ENCODE peak calls at places on chromosomes 16 and 17, in five cellular contexts. Z, X, V, O and L are unnamed samples.

GRCh38 chr17:50271173-50271750 is 3.0 kb upstream of the TMEM92 start:
- DNase-seq in Z (no peak), O (no peak), V (no peak), X (no peak), L (no peak)

GRCh38 chr17:56392274-56392673 is 201.2 kb upstream of the NOG start:
- DNase-seq in V (no peak), X (no peak), O (no peak), Z (no peak), L (no peak)

GRCh38 chr17:83189673-83190385 is 110.4 kb downstream of the METRNL start:
- DNase-seq in O (no peak), X (no peak), V (no peak), Z (peak; percentile 60), L (no peak)

GRCh38 chr16:81539009-81539820 is 94.6 kb downstream of the CMIP start:
- DNase-seq in V (no peak), X (no peak), O (no peak), Z (no peak), L (peak; percentile 78)

GRCh38 chr16:35574454-35575431 is 2115.3 kb downstream of the TP53TG3F start:
- DNase-seq in Z (no peak), V (no peak), O (no peak), X (no peak), L (peak; percentile 87)

GRCh38 chr16:20774703-20775362 is 11.0 kb downstream of the ACSM3 start:
- DNase-seq in X (peak; percentile 80), Z (peak; percentile 67), O (peak; percentile 73), V (peak; percentile 9), L (peak; percentile 44)

GRCh38 chr17:75864448-75864871 is 9.3 kb upstream of the WBP2 start:
- DNase-seq in Z (no peak), V (peak; percentile 77), X (no peak), O (peak; percentile 58), L (peak; percentile 35)

GRCh38 chr17:39794249-39794970 is 56.7 kb downstream of the GRB7 start:
- DNase-seq in O (no peak), X (no peak), Z (no peak), V (peak; percentile 95), L (no peak)

GRCh38 chr17:6069611-6070279 is 434 bp upstream of the WSCD1 start:
- DNase-seq in O (no peak), Z (no peak), V (no peak), X (no peak), L (no peak)

GRCh38 chr16:89426736-89427525 is 63.4 kb downstream of the ANKRD11 start:
- DNase-seq in Z (no peak), V (no peak), O (no peak), X (no peak), L (no peak)

DNA sequence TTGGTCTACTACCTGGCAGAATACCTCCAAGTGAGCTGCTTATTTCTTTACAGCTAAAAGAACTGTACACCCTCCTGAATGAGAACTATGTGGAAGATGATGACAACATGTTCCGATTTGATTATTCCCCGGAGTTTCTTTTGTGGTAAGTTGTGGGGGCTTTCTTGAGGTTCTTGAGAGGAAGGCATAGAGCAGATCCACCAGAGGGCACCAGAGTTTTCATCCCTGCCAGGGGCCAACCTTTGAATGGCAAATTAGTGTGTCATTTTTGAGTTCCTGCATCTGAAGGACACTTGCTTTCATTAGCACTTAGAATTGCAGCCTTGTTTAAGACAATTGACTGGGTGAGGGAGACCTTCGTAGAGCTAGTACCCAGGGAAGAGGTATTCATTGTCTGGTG is 35.0 kb downstream of the NMT1 start:
- DNase-seq in Z (peak; percentile 41), O (peak; percentile 40), V (no peak), X (no peak), L (no peak)
- TF ChIP-seq RFX5 in Z (no peak), O (no peak), V (no peak), X (no peak), L (no peak)

GRCh38 chr17:62619413-62620155 is 7.9 kb upstream of the MRC2 start:
- DNase-seq in X (no peak), Z (no peak), V (no peak), O (no peak), L (no peak)

GRCh38 chr17:62621223-62621622 is 6.2 kb upstream of the MRC2 start:
- DNase-seq in Z (no peak), O (no peak), X (no peak), V (no peak), L (no peak)

GRCh38 chr17:62617894-62618472 is 9.5 kb upstream of the MRC2 start:
- DNase-seq in Z (peak; percentile 73), V (no peak), O (no peak), X (no peak), L (no peak)

GRCh38 chr17:62616993-62617893 is 10.2 kb upstream of the MRC2 start:
- DNase-seq in X (no peak), O (no peak), V (no peak), Z (peak; percentile 97), L (no peak)

DNA sequence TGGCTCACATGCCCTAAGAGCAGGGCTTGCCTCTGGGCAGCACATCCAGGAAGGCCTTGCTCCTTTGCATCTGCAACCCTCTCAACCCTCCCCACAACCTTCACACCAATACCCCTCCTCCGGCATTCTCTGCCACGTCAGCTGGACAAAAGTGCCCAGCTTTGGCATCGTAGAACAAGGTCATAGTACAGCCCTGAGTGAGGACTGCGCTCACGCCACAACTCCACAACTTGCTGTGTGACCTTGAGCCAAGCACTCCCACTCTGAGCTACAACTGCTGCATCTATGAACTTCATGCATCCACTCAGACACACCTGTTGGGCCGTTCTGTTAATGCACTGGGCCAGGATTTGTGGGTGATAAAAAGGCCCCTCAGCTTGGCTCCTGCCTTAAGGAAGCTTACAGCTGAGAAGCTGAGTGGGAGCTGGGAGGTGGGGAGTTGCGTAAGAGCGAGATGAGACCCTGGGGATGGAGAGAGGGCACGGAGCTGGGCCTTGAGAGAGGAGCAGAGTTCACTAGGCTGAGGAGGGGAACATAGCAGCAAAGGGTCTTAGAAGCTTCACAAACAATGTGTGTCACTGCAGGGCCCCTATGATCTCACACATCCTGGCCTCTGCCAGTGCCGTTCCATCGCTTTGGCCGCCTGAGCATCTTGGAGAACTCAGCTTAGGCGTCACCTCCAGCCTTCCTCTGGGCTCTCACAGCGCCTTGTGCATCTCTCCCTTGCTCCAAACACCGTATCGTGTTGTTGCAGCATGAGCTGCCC is 8.6 kb upstream of the MRC2 start:
- DNase-seq in Z (no peak), O (no peak), V (no peak), X (no peak), L (no peak)
- TF ChIP-seq SIN3A in Z (no peak), O (no peak), V (no peak), X (no peak), L (no peak)

GRCh38 chr17:30344283-30345088 is 10.6 kb upstream of the TMIGD1 start:
- DNase-seq in Z (peak; percentile 96), V (no peak), X (no peak), O (peak; percentile 59), L (peak; percentile 25)

GRCh38 chr17:30341703-30342102 is 7.8 kb upstream of the TMIGD1 start:
- DNase-seq in X (no peak), V (no peak), O (no peak), Z (no peak), L (no peak)

GRCh38 chr17:30337393-30337999 is 3.6 kb upstream of the TMIGD1 start:
- DNase-seq in O (no peak), V (no peak), X (no peak), Z (peak; percentile 90), L (peak; percentile 9)

GRCh38 chr17:30343741-30344140 is 9.9 kb upstream of the TMIGD1 start:
- DNase-seq in X (no peak), Z (no peak), V (no peak), O (no peak), L (no peak)

DNA sequence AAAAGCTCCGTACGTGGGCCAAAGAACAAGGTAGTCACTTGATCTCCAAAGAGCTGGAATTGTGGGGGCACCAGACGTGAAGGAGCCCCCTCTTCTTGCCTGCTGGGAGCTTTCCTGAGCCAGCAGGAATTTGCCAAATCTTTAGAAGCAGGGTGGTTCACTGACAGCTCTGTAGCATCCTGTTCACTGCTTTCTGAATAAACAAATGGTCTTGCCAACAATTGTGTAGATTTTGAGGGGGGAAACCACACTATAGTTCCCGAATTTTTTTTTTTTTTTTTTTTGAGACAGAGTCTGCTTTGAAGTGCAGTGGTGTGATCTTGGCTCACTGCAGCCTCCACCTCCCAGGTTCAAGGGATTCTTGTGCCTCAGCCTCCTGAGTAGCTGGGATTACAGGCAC is 7.1 kb upstream of the TMIGD1 start:
- DNase-seq in O (no peak), Z (no peak), X (no peak), V (no peak), L (no peak)
- TF ChIP-seq RAD21 in O (no peak), Z (no peak), X (no peak), V (no peak), L (no peak)

DNA sequence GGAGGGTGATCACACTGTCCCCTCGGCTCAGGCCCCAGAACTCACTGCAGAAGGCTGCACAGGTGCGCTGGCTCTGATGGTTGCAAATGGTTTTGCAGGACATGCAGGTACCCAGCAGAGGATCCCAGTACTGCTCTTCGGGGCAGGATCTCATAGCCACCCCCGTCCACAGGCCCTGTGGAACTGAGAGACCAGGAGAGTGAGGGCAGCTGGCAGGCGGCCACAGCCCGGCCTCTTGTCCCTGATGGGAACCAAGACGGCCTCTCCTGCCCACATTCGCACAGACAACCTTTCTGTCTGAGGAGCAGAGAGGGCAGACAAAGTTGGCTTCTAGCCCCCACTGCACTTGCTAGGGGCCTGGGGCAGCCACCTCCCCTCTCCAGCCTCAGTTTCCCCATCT is 19.5 kb downstream of the TNFRSF13B start:
- DNase-seq in O (no peak), X (no peak), V (no peak), Z (no peak), L (no peak)
- TF ChIP-seq RFX5 in O (no peak), X (no peak), V (no peak), Z (no peak), L (no peak)

DNA sequence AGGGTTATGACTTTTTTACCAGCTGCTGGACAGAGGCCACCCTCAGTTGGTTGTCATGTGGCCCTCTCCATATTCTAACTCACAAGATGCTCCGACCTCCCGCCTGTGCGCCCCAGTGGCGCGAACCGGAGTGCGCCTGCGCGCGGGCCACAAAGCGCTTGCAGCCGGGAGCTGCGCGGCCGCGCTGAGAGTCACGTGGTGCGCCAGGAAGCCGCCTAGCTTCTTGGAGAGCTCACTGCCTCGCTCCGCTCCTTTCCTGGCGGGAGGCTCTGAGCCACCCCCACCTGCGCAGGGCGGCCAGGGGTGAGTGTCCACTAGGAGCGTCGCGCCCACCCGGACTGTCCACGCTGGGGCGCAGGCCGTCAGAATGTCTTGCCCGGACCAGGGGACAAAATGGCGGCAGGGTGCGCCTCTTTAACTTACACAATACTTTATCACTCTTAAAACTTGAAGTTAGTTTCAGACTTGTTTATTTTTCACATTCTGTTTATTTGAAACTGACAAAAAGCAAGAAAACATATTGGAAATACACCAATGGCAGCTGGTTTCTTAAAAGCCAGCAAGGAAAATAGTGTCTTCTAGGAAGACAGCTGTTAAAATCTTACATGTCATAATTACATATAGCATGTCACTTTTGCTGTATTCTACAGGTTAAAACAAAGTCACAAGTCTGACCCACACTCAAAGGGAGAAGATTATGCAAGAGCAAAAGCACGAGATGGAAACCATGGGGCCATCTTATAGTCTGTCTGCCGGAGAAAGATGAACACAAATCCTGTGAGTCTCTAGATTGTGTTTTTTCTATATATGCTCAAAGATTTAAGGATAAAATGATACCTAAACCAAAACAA is 357.9 kb downstream of the CNTNAP4 start:
- DNase-seq in O (peak; percentile 91), Z (no peak), V (no peak), X (no peak), L (no peak)
- TF ChIP-seq SIN3A in O (no peak), Z (no peak), V (no peak), X (no peak), L (no peak)

DNA sequence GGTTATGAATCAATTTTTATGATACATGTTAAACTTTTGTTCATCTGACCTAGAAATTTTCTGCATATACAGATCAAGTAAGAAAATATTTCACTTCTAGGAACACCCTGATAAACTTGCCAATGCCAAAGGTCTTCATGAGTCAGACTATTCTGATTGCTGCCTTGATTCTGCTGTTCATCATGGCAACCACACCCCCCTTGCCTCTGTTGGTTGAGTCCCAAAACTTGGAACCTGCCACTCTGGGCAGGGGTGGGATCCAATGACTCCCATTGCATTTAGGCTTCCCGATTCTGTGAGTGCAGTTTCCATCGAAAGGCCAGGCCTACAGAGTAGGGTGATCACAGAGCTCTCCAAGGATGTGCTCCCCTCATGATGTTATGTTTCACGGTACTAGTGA is 15.8 kb upstream of the TENT4B start:
- DNase-seq in X (no peak), O (no peak), Z (no peak), V (no peak), L (no peak)
- TF ChIP-seq RAD21 in X (no peak), O (no peak), Z (no peak), V (no peak), L (no peak)